ENCODE peak calls at places on chromosomes 6 and 20, in seven cellular contexts. U is choroid plexus epithelial cell, V is AG04450, K is left ventricle myocardium inferior, E is mucosa of descending colon, X is fibroblast of mammary gland, A is astrocyte of the spinal cord. H is an unnamed sample.

GRCh38 chr6:39407446-39407993 is 85.0 kb upstream of the KCNK16 start:
- DNase-seq in A (no peak), X (no peak), E (no peak), K (no peak), V (no peak), U (no peak), H (no peak)

GRCh38 chr20:33696448-33696847 is 10.3 kb upstream of the E2F1 start:
- DNase-seq in V (no peak), U (no peak), A (no peak), E (no peak), K (no peak), X (no peak), H (no peak)

GRCh38 chr20:47117325-47117724 is 222.7 kb downstream of the EYA2 start:
- DNase-seq in U (peak; percentile 43), E (no peak), K (no peak), A (peak; percentile 29), X (no peak), V (no peak), H (no peak)

GRCh38 chr20:9388160-9388825 is 126.1 kb upstream of the LAMP5 start:
- DNase-seq in V (no peak), U (no peak), E (no peak), K (no peak), X (no peak), A (no peak), H (no peak)

GRCh38 chr6:54716869-54717268 is 129.7 kb upstream of the FAM83B start:
- DNase-seq in U (peak; percentile 48), V (peak; percentile 20), A (no peak), E (no peak), K (no peak), X (peak; percentile 15), H (no peak)

GRCh38 chr20:44959082-44959895 is 908 bp downstream of the TOMM34 start:
- DNase-seq in V (no peak), X (peak; percentile 83), U (peak; percentile 67), K (no peak), E (peak; percentile 35), A (peak; percentile 55), H (no peak)

GRCh38 chr20:46264391-46265266 is 43.7 kb downstream of the CDH22 start:
- DNase-seq in X (no peak), K (no peak), U (no peak), A (no peak), V (no peak), E (peak; percentile 12), H (no peak)

GRCh38 chr6:31419842-31420241 is 16.4 kb downstream of the MICA start:
- DNase-seq in U (peak; percentile 47), V (no peak), K (no peak), X (peak; percentile 44), A (no peak), E (no peak), H (no peak)

GRCh38 chr20:4601630-4602296 is 119.9 kb upstream of the PRND start:
- DNase-seq in U (no peak), V (no peak), A (peak; percentile 45), K (peak; percentile 72), X (no peak), E (no peak), H (no peak)

GRCh38 chr20:43751167-43752050 is 24.6 kb upstream of the GTSF1L start:
- DNase-seq in U (peak; percentile 92), V (peak; percentile 66), E (no peak), K (no peak), X (peak; percentile 94), A (peak; percentile 93), H (peak; percentile 36)

GRCh38 chr6:4008324-4009047 is 70.5 kb downstream of the FAM217A start:
- DNase-seq in K (no peak), E (peak; percentile 37), U (peak; percentile 95), V (peak; percentile 59), X (peak; percentile 87), A (peak; percentile 88), H (no peak)

GRCh38 chr20:38094373-38094775 is 60.8 kb downstream of the RPRD1B start:
- DNase-seq in U (peak; percentile 90), K (peak; percentile 53), X (peak; percentile 90), E (peak; percentile 31), A (peak; percentile 54), V (no peak), H (no peak)

GRCh38 chr20:19552144-19552895 is 205.7 kb upstream of the RIN2 start:
- DNase-seq in K (no peak), V (no peak), A (no peak), E (no peak), U (peak; percentile 43), X (no peak), H (no peak)

GRCh38 chr6:160457843-160458242 is 109.7 kb downstream of the SLC22A3 start:
- DNase-seq in X (no peak), K (no peak), V (no peak), U (no peak), E (no peak), A (no peak), H (no peak)

GRCh38 chr20:32336918-32337347 is 21.2 kb upstream of the ASXL1 start:
- DNase-seq in U (peak; percentile 69), X (peak; percentile 60), E (peak; percentile 27), A (peak; percentile 42), K (no peak), V (no peak), H (no peak)

GRCh38 chr6:133827766-133828165 is 61.1 kb upstream of the TCF21 start:
- DNase-seq in A (peak; percentile 22), U (no peak), V (no peak), K (no peak), X (no peak), E (no peak), H (no peak)

GRCh38 chr20:57480444-57481152 is 44.3 kb downstream of the CTCFL start:
- DNase-seq in V (no peak), E (no peak), K (no peak), U (no peak), X (no peak), A (no peak), H (peak; percentile 64)

GRCh38 chr6:170276369-170277057 is 14.4 kb downstream of the DLL1 start:
- DNase-seq in E (no peak), U (peak; percentile 66), A (no peak), V (no peak), K (peak; percentile 79), X (peak; percentile 80), H (no peak)

GRCh38 chr6:12440981-12441380 is 150.8 kb downstream of the EDN1 start:
- DNase-seq in V (no peak), U (peak; percentile 15), K (no peak), X (peak; percentile 9), A (no peak), E (no peak), H (no peak)

GRCh38 chr6:170393807-170394399 is 87.3 kb downstream of the FAM120B start:
- DNase-seq in V (no peak), K (no peak), X (no peak), U (no peak), E (no peak), A (peak; percentile 36), H (no peak)

GRCh38 chr6:128860782-128861181 is 22.2 kb upstream of the LAMA2 start:
- DNase-seq in K (no peak), E (no peak), U (no peak), V (no peak), A (no peak), X (no peak), H (no peak)

GRCh38 chr20:13430346-13431002 is 208.3 kb downstream of the TASP1 start:
- DNase-seq in V (no peak), K (no peak), E (no peak), X (peak; percentile 23), U (peak; percentile 31), A (peak; percentile 31), H (no peak)

GRCh38 chr6:31407699-31408098 is 4.3 kb downstream of the MICA start:
- DNase-seq in E (no peak), U (peak; percentile 76), V (peak; percentile 18), K (no peak), X (peak; percentile 77), A (peak; percentile 62), H (no peak)

DNA sequence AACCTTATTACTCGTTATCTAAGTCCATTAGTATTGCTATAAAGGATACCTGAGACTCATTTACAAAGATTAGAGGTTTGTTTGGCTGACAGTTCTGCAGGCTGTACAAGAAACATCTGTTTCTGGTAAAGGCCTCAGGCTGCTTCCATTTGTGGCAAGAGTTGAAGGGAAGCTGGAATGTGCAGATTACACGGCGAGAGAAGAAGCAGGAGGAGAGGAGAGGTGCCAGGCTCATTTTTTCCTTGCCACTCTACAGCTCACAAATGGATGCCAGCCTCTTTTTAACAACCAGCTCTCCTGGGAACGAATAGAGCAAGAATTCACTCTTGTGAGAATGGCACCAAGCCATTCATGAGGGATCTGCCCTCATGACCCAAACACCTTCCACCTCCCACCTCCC is 14.7 kb downstream of the CAP2 start:
- DNase-seq in A (no peak), E (no peak), V (no peak), U (no peak), X (no peak), K (no peak), H (no peak)
- TF ChIP-seq CTCF in A (no peak), E (no peak), V (no peak), U (no peak), X (no peak), K (no peak), H (no peak)

DNA sequence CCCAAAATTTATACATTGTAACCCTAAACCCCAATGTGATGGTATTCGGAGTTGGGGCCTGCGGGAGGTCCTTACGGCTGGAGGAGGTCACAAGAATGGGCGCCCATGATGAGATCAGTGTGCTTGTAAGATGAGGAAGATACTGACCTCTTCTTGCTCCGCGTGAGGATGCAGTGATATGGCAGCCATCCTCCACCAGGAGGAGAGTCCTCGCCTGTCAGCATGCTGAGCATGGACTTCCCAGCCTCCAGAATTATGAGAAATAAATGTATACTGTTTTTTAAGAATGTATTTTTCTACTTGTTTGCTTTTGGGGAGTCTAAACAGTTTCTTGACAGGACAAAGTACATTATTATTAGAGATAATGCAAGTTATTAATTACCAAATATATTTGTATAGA is 8.7 kb upstream of the SYNDIG1 start:
- DNase-seq in X (no peak), A (no peak), U (peak; percentile 10), V (no peak), E (no peak), K (no peak), H (no peak)
- TF ChIP-seq CTCF in X (no peak), A (peak; percentile 16), U (peak; percentile 47), V (no peak), E (no peak), K (no peak), H (no peak)

GRCh38 chr6:115842338-115842737 is 218.4 kb downstream of the FRK start:
- DNase-seq in U (no peak), A (no peak), K (no peak), E (no peak), V (no peak), X (no peak), H (no peak)

GRCh38 chr6:115843945-115844344 is 216.7 kb downstream of the FRK start:
- DNase-seq in U (no peak), A (no peak), K (no peak), X (no peak), E (no peak), V (no peak), H (no peak)

GRCh38 chr6:115838763-115839401 is 221.8 kb downstream of the FRK start:
- DNase-seq in V (no peak), K (no peak), E (peak; percentile 28), A (peak; percentile 24), U (peak; percentile 26), X (peak; percentile 46), H (no peak)
- TF ChIP-seq CTCF in V (peak; percentile 55), K (peak; percentile 58), E (no peak), A (peak; percentile 52), U (peak; percentile 47), X (peak; percentile 55), H (no peak)

DNA sequence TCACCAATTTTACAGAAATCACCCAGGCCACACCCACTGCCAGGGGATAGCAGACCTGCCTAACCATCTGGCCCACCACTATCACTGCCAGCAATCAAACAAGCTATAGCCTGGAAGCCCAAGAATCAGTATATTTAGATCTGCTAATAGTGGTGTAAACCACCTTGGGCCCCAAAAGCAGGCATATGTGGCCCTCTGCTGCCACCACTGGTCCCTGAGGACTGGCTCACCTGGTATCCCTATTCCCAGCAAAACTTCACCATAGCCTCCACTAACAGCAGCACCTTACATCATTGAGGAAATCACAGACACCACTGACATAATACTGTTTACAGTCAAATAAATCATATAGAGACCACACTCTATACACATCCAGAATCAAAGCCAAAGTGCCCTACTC is 880.4 kb upstream of the MAN1A1 start:
- DNase-seq in X (no peak), U (no peak), V (no peak), A (no peak), E (no peak), K (no peak), H (no peak)
- TF ChIP-seq CTCF in X (no peak), U (no peak), V (no peak), A (no peak), E (no peak), K (no peak), H (no peak)

H was measured in activated B cell treated with CpG ODN at 0.5 μM for 24 hours.